ENCODE peak calls at places on chromosome 18, in eight cellular contexts. One of them, this sample, is unnamed.

GRCh38 chr18:10490401-10491289 is 35.2 kb upstream of the NAPG start:
- DNase-seq in adrenal gland: no peak
- DNase-seq in K562: peak; percentile 49
- DNase-seq in GM23338: peak; percentile 59
- DNase-seq in heart left ventricle: peak; percentile 67
- DNase-seq in vagina: no peak
- DNase-seq in mammary epithelial cell: no peak
- DNase-seq in esophagus squamous epithelium: no peak
- DNase-seq in this sample: no peak

GRCh38 chr18:75179819-75180600 is 28.9 kb downstream of the PTGR3 start:
- DNase-seq in adrenal gland: no peak
- DNase-seq in K562: no peak
- DNase-seq in GM23338: no peak
- DNase-seq in heart left ventricle: no peak
- DNase-seq in vagina: no peak
- DNase-seq in mammary epithelial cell: no peak
- DNase-seq in esophagus squamous epithelium: no peak
- DNase-seq in this sample: no peak

GRCh38 chr18:2316686-2317308 is 254.5 kb downstream of the METTL4 start:
- DNase-seq in adrenal gland: no peak
- DNase-seq in K562: no peak
- DNase-seq in GM23338: no peak
- DNase-seq in heart left ventricle: no peak
- DNase-seq in vagina: no peak
- DNase-seq in mammary epithelial cell: no peak
- DNase-seq in esophagus squamous epithelium: no peak
- DNase-seq in this sample: no peak

GRCh38 chr18:7172611-7173010 is 55.0 kb upstream of the LAMA1 start:
- DNase-seq in adrenal gland: no peak
- DNase-seq in K562: no peak
- DNase-seq in GM23338: no peak
- DNase-seq in heart left ventricle: no peak
- DNase-seq in vagina: no peak
- DNase-seq in mammary epithelial cell: peak; percentile 31
- DNase-seq in esophagus squamous epithelium: no peak
- DNase-seq in this sample: no peak

GRCh38 chr18:49225160-49225559 is 235.3 kb downstream of the DYM start:
- DNase-seq in adrenal gland: no peak
- DNase-seq in K562: no peak
- DNase-seq in GM23338: no peak
- DNase-seq in heart left ventricle: no peak
- DNase-seq in vagina: no peak
- DNase-seq in mammary epithelial cell: no peak
- DNase-seq in esophagus squamous epithelium: no peak
- DNase-seq in this sample: no peak

GRCh38 chr18:41870817-41871216 is 84.2 kb upstream of the PIK3C3 start:
- DNase-seq in adrenal gland: no peak
- DNase-seq in K562: no peak
- DNase-seq in GM23338: no peak
- DNase-seq in heart left ventricle: no peak
- DNase-seq in vagina: no peak
- DNase-seq in mammary epithelial cell: peak; percentile 69
- DNase-seq in esophagus squamous epithelium: no peak
- DNase-seq in this sample: no peak

GRCh38 chr18:8895987-8896619 is 190.7 kb downstream of the MTCL1 start:
- DNase-seq in adrenal gland: no peak
- DNase-seq in K562: no peak
- DNase-seq in GM23338: no peak
- DNase-seq in heart left ventricle: no peak
- DNase-seq in vagina: no peak
- DNase-seq in mammary epithelial cell: peak; percentile 74
- DNase-seq in esophagus squamous epithelium: no peak
- DNase-seq in this sample: no peak

GRCh38 chr18:36629095-36629604 is 199.7 kb downstream of the TPGS2 start:
- DNase-seq in adrenal gland: no peak
- DNase-seq in K562: no peak
- DNase-seq in GM23338: no peak
- DNase-seq in heart left ventricle: no peak
- DNase-seq in vagina: no peak
- DNase-seq in mammary epithelial cell: no peak
- DNase-seq in esophagus squamous epithelium: no peak
- DNase-seq in this sample: no peak

GRCh38 chr18:46624127-46624526 is 32.9 kb downstream of the LOXHD1 start:
- DNase-seq in adrenal gland: no peak
- DNase-seq in K562: no peak
- DNase-seq in GM23338: no peak
- DNase-seq in heart left ventricle: no peak
- DNase-seq in vagina: peak; percentile 69
- DNase-seq in mammary epithelial cell: no peak
- DNase-seq in esophagus squamous epithelium: no peak
- DNase-seq in this sample: no peak

GRCh38 chr18:11047156-11047555 is 102.2 kb downstream of the PIEZO2 start:
- DNase-seq in adrenal gland: no peak
- DNase-seq in K562: no peak
- DNase-seq in GM23338: no peak
- DNase-seq in heart left ventricle: no peak
- DNase-seq in vagina: no peak
- DNase-seq in mammary epithelial cell: no peak
- DNase-seq in esophagus squamous epithelium: no peak
- DNase-seq in this sample: no peak

GRCh38 chr18:44937985-44938384 is 257.3 kb downstream of the SETBP1 start:
- DNase-seq in adrenal gland: no peak
- DNase-seq in K562: no peak
- DNase-seq in GM23338: no peak
- DNase-seq in heart left ventricle: no peak
- DNase-seq in vagina: no peak
- DNase-seq in mammary epithelial cell: no peak
- DNase-seq in esophagus squamous epithelium: no peak
- DNase-seq in this sample: no peak

GRCh38 chr18:70454705-70455322 is 166.0 kb downstream of the SOCS6 start:
- DNase-seq in adrenal gland: peak; percentile 47
- DNase-seq in K562: peak; percentile 72
- DNase-seq in GM23338: peak; percentile 81
- DNase-seq in heart left ventricle: no peak
- DNase-seq in vagina: no peak
- DNase-seq in mammary epithelial cell: peak; percentile 40
- DNase-seq in esophagus squamous epithelium: no peak
- DNase-seq in this sample: no peak

GRCh38 chr18:66560092-66560491 is 43.8 kb downstream of the CDH19 start:
- DNase-seq in adrenal gland: peak; percentile 26
- DNase-seq in K562: no peak
- DNase-seq in GM23338: peak; percentile 47
- DNase-seq in heart left ventricle: no peak
- DNase-seq in vagina: no peak
- DNase-seq in mammary epithelial cell: peak; percentile 49
- DNase-seq in esophagus squamous epithelium: no peak
- DNase-seq in this sample: no peak

GRCh38 chr18:28963481-28963880 is 786.6 kb upstream of the CDH2 start:
- DNase-seq in adrenal gland: no peak
- DNase-seq in K562: no peak
- DNase-seq in GM23338: no peak
- DNase-seq in heart left ventricle: no peak
- DNase-seq in vagina: no peak
- DNase-seq in mammary epithelial cell: no peak
- DNase-seq in esophagus squamous epithelium: no peak
- DNase-seq in this sample: no peak

GRCh38 chr18:28960146-28960545 is 783.2 kb upstream of the CDH2 start:
- DNase-seq in adrenal gland: no peak
- DNase-seq in K562: no peak
- DNase-seq in GM23338: no peak
- DNase-seq in heart left ventricle: no peak
- DNase-seq in vagina: no peak
- DNase-seq in mammary epithelial cell: peak; percentile 28
- DNase-seq in esophagus squamous epithelium: no peak
- DNase-seq in this sample: no peak

DNA sequence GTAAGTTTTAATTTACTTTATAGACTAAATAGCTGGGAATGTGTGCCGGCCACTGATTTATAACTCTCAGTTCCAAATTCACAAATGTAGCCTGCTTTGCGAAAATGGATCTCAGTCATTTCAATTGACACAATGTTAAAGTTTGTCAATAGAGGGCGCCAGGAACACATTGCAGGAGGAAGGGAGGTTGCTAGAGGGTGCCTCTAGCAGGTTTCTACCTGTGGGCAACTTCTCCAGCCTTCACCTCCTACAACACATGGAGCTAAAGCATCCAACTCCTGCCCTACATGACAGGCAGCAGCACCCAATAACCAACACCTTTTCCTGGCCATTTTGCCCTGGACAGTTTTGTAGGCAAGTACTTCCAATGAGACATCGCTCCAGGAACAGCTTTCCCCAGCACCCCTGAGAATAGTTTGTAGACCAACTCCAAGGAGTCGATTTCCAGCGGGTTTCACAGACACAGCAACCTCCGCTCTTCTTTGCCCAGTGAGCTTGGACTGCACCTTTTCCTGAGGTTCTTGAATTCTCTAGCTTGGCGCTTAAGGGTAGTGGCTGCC is 784.8 kb upstream of the CDH2 start:
- DNase-seq in adrenal gland: no peak
- DNase-seq in K562: peak; percentile 9
- DNase-seq in GM23338: peak; percentile 84
- DNase-seq in heart left ventricle: no peak
- DNase-seq in vagina: no peak
- DNase-seq in mammary epithelial cell: peak; percentile 36
- DNase-seq in esophagus squamous epithelium: no peak
- DNase-seq in this sample: no peak
- TF ChIP-seq CTCF in adrenal gland: no peak
- TF ChIP-seq CTCF in K562: peak; percentile 29
- TF ChIP-seq CTCF in GM23338: peak; percentile 81
- TF ChIP-seq CTCF in heart left ventricle: peak; percentile 58
- TF ChIP-seq CTCF in vagina: no peak
- TF ChIP-seq CTCF in mammary epithelial cell: peak; percentile 80
- TF ChIP-seq CTCF in esophagus squamous epithelium: peak; percentile 33
- TF ChIP-seq CTCF in this sample: no peak

GRCh38 chr18:47932603-47933002 is 2.1 kb upstream of the SMAD2 start:
- DNase-seq in adrenal gland: no peak
- DNase-seq in K562: no peak
- DNase-seq in GM23338: peak; percentile 43
- DNase-seq in heart left ventricle: no peak
- DNase-seq in vagina: no peak
- DNase-seq in mammary epithelial cell: no peak
- DNase-seq in esophagus squamous epithelium: no peak
- DNase-seq in this sample: no peak

GRCh38 chr18:47931707-47932103 is 1.2 kb upstream of the SMAD2 start:
- DNase-seq in adrenal gland: no peak
- DNase-seq in K562: peak; percentile 66
- DNase-seq in GM23338: peak; percentile 76
- DNase-seq in heart left ventricle: no peak
- DNase-seq in vagina: no peak
- DNase-seq in mammary epithelial cell: no peak
- DNase-seq in esophagus squamous epithelium: no peak
- DNase-seq in this sample: no peak

GRCh38 chr18:47930086-47930843 is at the start of gene SMAD2:
- DNase-seq in adrenal gland: peak; percentile 88
- DNase-seq in K562: peak; percentile 84
- DNase-seq in GM23338: peak; percentile 93
- DNase-seq in heart left ventricle: peak; percentile 93
- DNase-seq in vagina: peak; percentile 92
- DNase-seq in mammary epithelial cell: peak; percentile 87
- DNase-seq in esophagus squamous epithelium: peak; percentile 60
- DNase-seq in this sample: peak; percentile 68

GRCh38 chr18:47930844-47931706 is 616 bp upstream of the SMAD2 start:
- DNase-seq in adrenal gland: peak; percentile 97
- DNase-seq in K562: peak; percentile 95
- DNase-seq in GM23338: peak; percentile 98
- DNase-seq in heart left ventricle: peak; percentile 99
- DNase-seq in vagina: peak; percentile 97
- DNase-seq in mammary epithelial cell: peak; percentile 97
- DNase-seq in esophagus squamous epithelium: peak; percentile 84
- DNase-seq in this sample: peak; percentile 91

DNA sequence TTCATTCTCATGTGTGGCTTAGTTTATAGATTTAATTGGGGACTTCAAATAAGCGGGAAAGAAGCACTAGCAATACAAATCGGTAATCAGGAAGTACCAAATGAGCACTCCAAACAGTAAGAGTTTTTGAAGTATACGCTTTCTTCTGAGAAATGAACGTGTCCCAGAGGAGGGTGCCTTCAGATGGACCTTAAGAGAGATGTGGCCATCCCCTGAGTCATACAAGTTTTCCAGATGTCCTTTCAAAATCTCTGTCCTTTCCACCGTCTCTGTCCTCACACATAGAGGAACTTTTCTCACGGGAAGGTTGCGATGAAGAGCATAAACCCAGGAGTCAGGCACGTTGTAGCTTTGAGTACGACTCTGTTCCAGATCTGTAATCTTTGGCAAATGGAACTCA is 1.7 kb upstream of the SMAD2 start:
- DNase-seq in adrenal gland: no peak
- DNase-seq in K562: no peak
- DNase-seq in GM23338: no peak
- DNase-seq in heart left ventricle: no peak
- DNase-seq in vagina: no peak
- DNase-seq in mammary epithelial cell: no peak
- DNase-seq in esophagus squamous epithelium: no peak
- DNase-seq in this sample: no peak
- H3K4me1 ChIP-seq in adrenal gland: peaks cover 15% of the 10 kb centered on the region
- H3K4me1 ChIP-seq in K562: peaks cover 11% of the 10 kb centered on the region
- H3K4me1 ChIP-seq in GM23338: peaks cover 30% of the 10 kb centered on the region
- H3K4me1 ChIP-seq in heart left ventricle: peaks cover 28% of the 10 kb centered on the region
- H3K4me1 ChIP-seq in vagina: peaks cover 25% of the 10 kb centered on the region
- H3K4me1 ChIP-seq in mammary epithelial cell: peaks cover 12% of the 10 kb centered on the region
- H3K4me1 ChIP-seq in esophagus squamous epithelium: peaks cover 13% of the 10 kb centered on the region
- H3K4me1 ChIP-seq in this sample: peaks cover 24% of the 10 kb centered on the region

GRCh38 chr18:62847081-62847480 is 131.7 kb downstream of the PHLPP1 start:
- DNase-seq in adrenal gland: no peak
- DNase-seq in K562: no peak
- DNase-seq in GM23338: no peak
- DNase-seq in heart left ventricle: no peak
- DNase-seq in vagina: no peak
- DNase-seq in mammary epithelial cell: no peak
- DNase-seq in esophagus squamous epithelium: no peak
- DNase-seq in this sample: no peak
- H3K27ac ChIP-seq in adrenal gland: no peak overlapping the region
- H3K27ac ChIP-seq in K562: no peak overlapping the region
- H3K27ac ChIP-seq in GM23338: no peak overlapping the region
- H3K27ac ChIP-seq in heart left ventricle: no peak overlapping the region
- H3K27ac ChIP-seq in vagina: no peak overlapping the region
- H3K27ac ChIP-seq in mammary epithelial cell: no peak overlapping the region
- H3K27ac ChIP-seq in esophagus squamous epithelium: no peak overlapping the region
- H3K27ac ChIP-seq in this sample: no peak overlapping the region

DNA sequence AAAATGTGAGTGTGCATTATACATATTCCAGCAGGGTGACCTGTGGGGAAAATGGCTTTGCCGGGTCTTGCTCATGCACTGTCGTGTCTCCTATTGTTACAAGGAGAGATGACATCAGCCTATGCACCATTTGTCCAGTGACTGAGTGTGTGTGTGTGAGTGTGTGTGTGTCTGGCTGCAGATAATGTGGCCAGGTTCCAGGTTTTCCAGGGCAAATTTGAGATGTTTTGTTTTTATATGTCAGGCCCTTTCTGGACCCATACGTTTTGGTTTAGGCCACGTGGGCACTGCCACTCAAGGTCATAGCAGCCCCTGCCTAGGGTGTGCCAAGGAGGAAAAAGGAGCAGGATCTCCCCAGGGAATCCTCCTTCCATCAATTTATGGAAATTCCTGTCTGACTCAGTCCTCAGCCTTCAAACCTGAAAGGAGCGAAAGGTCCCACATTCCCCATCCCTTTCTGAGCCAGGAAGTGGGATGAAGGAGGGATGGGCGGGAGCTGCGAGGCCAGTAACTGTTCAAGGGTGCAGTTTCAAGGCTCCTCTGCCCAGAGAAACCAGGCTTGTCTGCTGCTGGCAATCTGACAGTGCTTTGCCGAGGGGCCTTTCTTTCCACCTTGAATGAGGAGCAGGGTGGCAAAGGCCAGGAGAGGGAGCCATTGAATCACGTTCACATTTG is 93.0 kb upstream of the SMAD2 start:
- DNase-seq in adrenal gland: peak; percentile 90
- DNase-seq in K562: peak; percentile 44
- DNase-seq in GM23338: peak; percentile 83
- DNase-seq in heart left ventricle: no peak
- DNase-seq in vagina: no peak
- DNase-seq in mammary epithelial cell: peak; percentile 86
- DNase-seq in esophagus squamous epithelium: no peak
- DNase-seq in this sample: peak; percentile 57
- TF ChIP-seq CTCF in adrenal gland: peak; percentile 81
- TF ChIP-seq CTCF in K562: no peak
- TF ChIP-seq CTCF in GM23338: peak; percentile 68
- TF ChIP-seq CTCF in heart left ventricle: peak; percentile 40
- TF ChIP-seq CTCF in vagina: no peak
- TF ChIP-seq CTCF in mammary epithelial cell: peak; percentile 68
- TF ChIP-seq CTCF in esophagus squamous epithelium: peak; percentile 68
- TF ChIP-seq CTCF in this sample: no peak

This sample was measured in tibial nerve.